ENCODE peak calls at places on chromosome 21, in six cellular contexts. G is prostate gland, X is heart left ventricle, M is lower leg skin, A is ovary, D is NB4. Q is an unnamed sample.
A peak's percentile ranks its signal among the peaks of the same experiment; 100 is the strongest.

GRCh38 chr21:37206531-37206930 is 60.6 kb downstream of the VPS26C start:
- DNase-seq in G (no peak), X (no peak), M (no peak), A (no peak), D (no peak), Q (no peak)

GRCh38 chr21:45962531-45963224 is 18.9 kb upstream of the COL6A1 start:
- DNase-seq in G (no peak), X (peak; percentile 24), M (peak; percentile 71), A (no peak), D (no peak), Q (no peak)

GRCh38 chr21:16587141-16587570 is 857.4 kb downstream of the USP25 start:
- DNase-seq in G (peak; percentile 84), X (peak; percentile 58), M (no peak), A (peak; percentile 36), D (peak; percentile 9), Q (peak; percentile 72)

GRCh38 chr21:45866473-45867010 is 115.0 kb upstream of the COL6A1 start:
- DNase-seq in G (no peak), X (no peak), M (peak; percentile 36), A (no peak), D (no peak), Q (no peak)

GRCh38 chr21:14863745-14864210 is 201.0 kb downstream of the NRIP1 start:
- DNase-seq in G (no peak), X (no peak), M (no peak), A (no peak), D (no peak), Q (no peak)

GRCh38 chr21:38960251-38960650 is 154.5 kb downstream of the ETS2 start:
- DNase-seq in G (no peak), X (no peak), M (no peak), A (no peak), D (no peak), Q (no peak)

GRCh38 chr21:21268061-21268471 is 269.9 kb downstream of the NCAM2 start:
- DNase-seq in G (no peak), X (no peak), M (no peak), A (no peak), D (no peak), Q (no peak)

GRCh38 chr21:36126166-36126565 is 8.7 kb upstream of the CBR3 start:
- DNase-seq in G (peak; percentile 79), X (no peak), M (peak; percentile 76), A (no peak), D (no peak), Q (no peak)

GRCh38 chr21:32143222-32143939 is 135.5 kb downstream of the MIS18A start:
- DNase-seq in G (no peak), X (peak; percentile 38), M (no peak), A (no peak), D (no peak), Q (no peak)

GRCh38 chr21:43684424-43684823 is 25.1 kb downstream of the RRP1B start:
- DNase-seq in G (no peak), X (no peak), M (no peak), A (no peak), D (no peak), Q (no peak)

GRCh38 chr21:45724994-45725843 is 81.7 kb downstream of the PCBP3 start:
- DNase-seq in G (no peak), X (no peak), M (no peak), A (no peak), D (no peak), Q (no peak)

GRCh38 chr21:26843912-26844257 is 1.3 kb downstream of the ADAMTS1 start:
- DNase-seq in G (no peak), X (no peak), M (no peak), A (no peak), D (no peak), Q (no peak)

GRCh38 chr21:31553926-31554325 is 105.6 kb upstream of the SOD1 start:
- DNase-seq in G (no peak), X (no peak), M (no peak), A (no peak), D (no peak), Q (no peak)

GRCh38 chr21:46227811-46228344 is 696 bp downstream of the LSS start:
- DNase-seq in G (no peak), X (no peak), M (peak; percentile 88), A (no peak), D (peak; percentile 26), Q (no peak)

GRCh38 chr21:29718081-29718815 is 221.5 kb downstream of the GRIK1 start:
- DNase-seq in G (no peak), X (no peak), M (no peak), A (no peak), D (no peak), Q (no peak)

GRCh38 chr21:37367301-37367757 is 756 bp downstream of the DYRK1A start:
- DNase-seq in G (no peak), X (no peak), M (no peak), A (no peak), D (no peak), Q (peak; percentile 53)

GRCh38 chr21:41483415-41483814 is 24.5 kb downstream of the TMPRSS2 start:
- DNase-seq in G (no peak), X (no peak), M (no peak), A (no peak), D (no peak), Q (no peak)

GRCh38 chr21:38311765-38312164 is 55.0 kb downstream of the KCNJ15 start:
- DNase-seq in G (no peak), X (no peak), M (no peak), A (no peak), D (no peak), Q (no peak)

GRCh38 chr21:15422761-15423160 is 307.0 kb upstream of the USP25 start:
- DNase-seq in G (no peak), X (no peak), M (no peak), A (no peak), D (no peak), Q (no peak)

GRCh38 chr21:39107739-39108138 is 75.5 kb downstream of the PSMG1 start:
- DNase-seq in G (no peak), X (no peak), M (peak; percentile 69), A (no peak), D (no peak), Q (no peak)

GRCh38 chr21:36004441-36004840 is 55.9 kb downstream of the SETD4 start:
- DNase-seq in G (no peak), X (no peak), M (peak; percentile 18), A (no peak), D (no peak), Q (no peak)

GRCh38 chr21:41009398-41010177 is 158.4 kb upstream of the BACE2 start:
- DNase-seq in G (no peak), X (no peak), M (no peak), A (no peak), D (no peak), Q (no peak)

GRCh38 chr21:33266050-33266783 is at the start of gene IL10RB:
- DNase-seq in G (peak; percentile 73), X (peak; percentile 85), M (peak; percentile 92), A (peak; percentile 76), D (peak; percentile 83), Q (peak; percentile 88)
- TF ChIP-seq POLR2A in G (peak; percentile 75), X (peak; percentile 65), M (no peak), A (peak; percentile 48), D (peak; percentile 52), Q (peak; percentile 53)

DNA sequence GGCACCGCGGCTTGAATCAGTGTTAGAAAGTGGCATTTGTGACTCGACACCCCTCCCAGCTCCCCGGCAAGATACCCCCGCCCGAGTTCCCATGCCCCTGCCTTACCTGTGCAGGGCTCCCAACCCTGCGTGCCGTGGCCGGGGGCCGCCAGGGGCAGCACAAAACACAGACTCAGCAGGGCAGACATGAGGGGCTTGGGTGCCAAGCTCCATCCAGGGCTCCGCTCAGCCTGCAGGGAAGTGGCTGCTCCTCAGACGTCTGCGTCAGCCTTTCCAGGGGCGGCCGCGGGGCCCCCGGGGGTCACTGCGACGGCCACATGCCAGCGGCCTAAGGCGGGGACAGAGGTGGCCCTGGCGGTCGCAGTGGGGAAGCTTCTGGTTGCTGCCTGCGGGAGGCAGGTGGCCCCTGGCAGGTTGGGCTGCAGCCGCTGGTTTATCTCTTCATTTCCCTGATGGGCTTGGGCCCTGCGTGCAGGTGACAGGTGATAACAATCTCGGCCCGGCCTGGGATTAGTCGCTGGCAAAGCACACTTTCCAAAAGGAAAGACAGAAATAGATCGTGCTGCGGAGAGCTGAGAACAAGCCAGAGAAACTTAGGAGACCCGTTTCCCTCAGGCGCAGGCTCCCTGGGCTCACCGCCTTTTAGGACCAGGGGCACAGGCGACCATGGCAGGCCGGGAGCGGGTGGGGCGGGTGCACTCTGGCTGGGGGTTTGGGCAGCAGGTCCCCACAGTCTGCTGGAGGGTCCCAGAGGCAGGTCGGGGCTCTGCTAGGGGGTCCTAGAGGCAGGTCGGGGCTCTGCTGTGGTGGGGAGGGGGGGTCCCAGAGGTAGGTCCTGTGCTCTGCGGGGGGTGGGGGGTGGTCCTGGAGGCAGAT is at the start of gene TSPEAR:
- DNase-seq in G (no peak), X (no peak), M (peak; percentile 78), A (no peak), D (no peak), Q (no peak)
- TF ChIP-seq CTCF in G (no peak), X (no peak), M (no peak), A (no peak), D (no peak), Q (no peak)

GRCh38 chr21:25639922-25640670 is 1.0 kb downstream of the JAM2 start:
- DNase-seq in G (peak; percentile 5), X (peak; percentile 54), M (no peak), A (peak; percentile 50), D (no peak), Q (no peak)

GRCh38 chr21:25637846-25638245 is 1.2 kb upstream of the JAM2 start:
- DNase-seq in G (no peak), X (no peak), M (no peak), A (no peak), D (no peak), Q (no peak)

GRCh38 chr21:25638634-25639166 is 358 bp upstream of the JAM2 start:
- DNase-seq in G (no peak), X (no peak), M (no peak), A (no peak), D (no peak), Q (no peak)

GRCh38 chr21:25640671-25641292 is 1.7 kb downstream of the JAM2 start:
- DNase-seq in G (no peak), X (no peak), M (no peak), A (no peak), D (no peak), Q (no peak)

DNA sequence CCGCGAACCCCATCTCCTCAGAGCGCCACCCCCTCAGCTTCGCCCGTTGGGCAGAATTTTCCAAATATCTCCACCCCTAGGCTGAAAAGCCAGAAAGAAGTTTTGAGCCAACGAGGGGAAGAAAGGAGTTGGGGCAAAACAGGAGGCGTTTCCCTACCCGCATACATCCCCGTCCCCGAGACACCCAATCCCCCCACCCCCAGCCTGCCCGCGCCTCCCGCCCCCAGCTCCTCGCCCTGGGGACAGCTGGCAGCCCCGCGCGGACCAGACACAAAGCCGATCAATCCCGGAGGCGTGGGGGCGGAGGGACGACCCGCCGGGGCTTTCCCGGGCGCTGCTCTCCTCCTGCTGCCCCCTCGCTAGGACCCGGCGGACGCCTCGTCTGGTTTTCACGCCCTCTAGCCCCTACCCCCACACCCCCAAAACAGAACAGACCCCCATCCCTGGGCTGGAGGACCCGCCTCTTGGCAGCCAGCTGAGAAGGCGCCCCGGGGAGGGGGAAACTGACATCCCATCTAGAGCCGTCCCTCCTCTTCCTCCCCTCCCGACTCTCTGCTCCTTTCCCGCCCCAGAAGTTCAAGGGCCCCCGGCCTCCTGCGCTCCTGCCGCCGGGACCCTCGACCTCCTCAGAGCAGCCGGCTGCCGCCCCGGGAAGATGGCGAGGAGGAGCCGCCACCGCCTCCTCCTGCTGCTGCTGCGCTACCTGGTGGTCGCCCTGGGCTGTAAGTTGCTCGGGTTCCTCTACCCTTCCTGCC is at the start of gene JAM2:
- DNase-seq in G (peak; percentile 9), X (peak; percentile 60), M (peak; percentile 85), A (peak; percentile 71), D (no peak), Q (peak; percentile 46)
- TF ChIP-seq POLR2A in G (no peak), X (no peak), M (no peak), A (no peak), D (no peak), Q (no peak)

GRCh38 chr21:23217597-23217996 is 2219.4 kb downstream of the NCAM2 start:
- DNase-seq in G (no peak), X (no peak), M (no peak), A (no peak), D (no peak), Q (no peak)
- TF ChIP-seq CTCF in G (no peak), X (no peak), M (no peak), A (no peak), D (no peak), Q (no peak)

Q was measured in right lobe of liver.